ENCODE peak calls at places on chromosome 13, in seven cellular contexts. T, Y, O, E, H, S and N are unnamed samples.

GRCh38 chr13:97976551-97977375 is 23.3 kb downstream of the IPO5 start:
- DNase-seq in Y (no peak), H (peak), T (peak), S (no peak), E (peak), O (peak), N (peak)

GRCh38 chr13:98796798-98797197 is 44.3 kb upstream of the SLC15A1 start:
- DNase-seq in Y (no peak), H (peak), E (no peak), T (no peak), O (no peak), S (no peak), N (no peak)

GRCh38 chr13:51959773-51960172 is 51.5 kb downstream of the ATP7B start:
- DNase-seq in E (peak), Y (no peak), O (no peak), H (no peak), S (no peak), T (peak), N (peak)

GRCh38 chr13:113841355-113841653 is 22.6 kb downstream of the GAS6 start:
- DNase-seq in O (no peak), H (no peak), E (no peak), T (no peak), Y (no peak), S (no peak), N (no peak)

GRCh38 chr13:95100525-95101121 is 200.6 kb downstream of the ABCC4 start:
- DNase-seq in E (no peak), T (no peak), H (no peak), S (peak), Y (peak), O (peak), N (no peak)

GRCh38 chr13:74168263-74168675 is 34.1 kb upstream of the KLF12 start:
- DNase-seq in H (no peak), O (no peak), Y (no peak), E (no peak), T (no peak), S (no peak), N (peak)

GRCh38 chr13:98960331-98961203 is 17.3 kb downstream of the DOCK9 start:
- DNase-seq in H (no peak), S (no peak), E (no peak), O (no peak), T (no peak), Y (no peak), N (no peak)

GRCh38 chr13:24923305-24923640 is 159.3 kb downstream of the RNF17 start:
- DNase-seq in O (peak), H (peak), Y (no peak), S (peak), E (no peak), T (peak), N (peak)

GRCh38 chr13:64078480-64078936 is 2662.9 kb upstream of the PCDH20 start:
- DNase-seq in T (no peak), O (no peak), E (no peak), S (no peak), H (peak), Y (no peak), N (no peak)

GRCh38 chr13:25037057-25037813 is 58.7 kb upstream of the PABPC3 start:
- DNase-seq in E (peak), O (peak), S (peak), Y (peak), H (peak), T (peak), N (peak)

GRCh38 chr13:111323549-111323948 is 3.1 kb downstream of the TEX29 start:
- DNase-seq in T (no peak), H (no peak), O (no peak), E (no peak), Y (no peak), S (no peak), N (no peak)

GRCh38 chr13:113298001-113298945 is 1.2 kb downstream of the LAMP1 start:
- DNase-seq in H (no peak), E (no peak), O (peak), S (peak), T (no peak), Y (no peak), N (no peak)

GRCh38 chr13:103516009-103516795 is 450.0 kb upstream of the SLC10A2 start:
- DNase-seq in T (no peak), H (no peak), Y (peak), O (no peak), E (peak), S (no peak), N (no peak)

GRCh38 chr13:24233351-24233901 is 72.9 kb downstream of the SPATA13 start:
- DNase-seq in O (peak), Y (peak), S (no peak), E (peak), H (no peak), T (no peak), N (peak)

GRCh38 chr13:96460571-96460970 is 370.7 kb downstream of the HS6ST3 start:
- DNase-seq in T (no peak), O (no peak), E (no peak), Y (no peak), S (peak), H (peak), N (peak)

GRCh38 chr13:74132768-74133656 is 1.2 kb downstream of the KLF12 start:
- DNase-seq in Y (peak), H (peak), S (no peak), O (peak), E (peak), T (peak), N (peak)

GRCh38 chr13:113777311-113778260 is 18.6 kb downstream of the TMEM255B start:
- DNase-seq in T (no peak), O (peak), H (no peak), Y (peak), E (peak), S (no peak), N (peak)

GRCh38 chr13:39810091-39810877 is 154.8 kb downstream of the COG6 start:
- DNase-seq in E (no peak), H (no peak), Y (no peak), S (peak), O (no peak), T (no peak), N (no peak)

GRCh38 chr13:29817604-29818378 is 32.6 kb downstream of the UBL3 start:
- DNase-seq in Y (no peak), T (peak), S (no peak), O (peak), H (peak), E (no peak), N (no peak)

GRCh38 chr13:112229445-112229844 is 146.7 kb upstream of the SPACA7 start:
- DNase-seq in S (no peak), O (no peak), H (no peak), T (no peak), Y (no peak), E (no peak), N (no peak)

GRCh38 chr13:18944501-18945068 is 237.0 kb downstream of the TUBA3C start:
- DNase-seq in S (no peak), O (no peak), H (no peak), Y (no peak), T (no peak), E (no peak), N (no peak)

GRCh38 chr13:72959643-72960042 is 99.2 kb upstream of the KLF5 start:
- DNase-seq in Y (no peak), E (no peak), T (no peak), H (no peak), S (peak), O (peak), N (no peak)

GRCh38 chr13:113947321-113948033 is 26.4 kb downstream of the C13orf46 start:
- DNase-seq in T (no peak), Y (peak), H (no peak), S (peak), E (peak), O (peak), N (peak)

GRCh38 chr13:110137677-110138008 is 169.3 kb downstream of the COL4A1 start:
- DNase-seq in T (peak), Y (peak), O (peak), S (peak), E (no peak), H (peak), N (peak)

GRCh38 chr13:40371531-40372125 is 294.8 kb downstream of the FOXO1 start:
- DNase-seq in T (no peak), Y (no peak), E (no peak), O (no peak), H (no peak), S (no peak), N (no peak)

GRCh38 chr13:24503376-24503690 is 9.2 kb downstream of the PARP4 start:
- DNase-seq in T (no peak), E (no peak), S (no peak), Y (no peak), H (no peak), O (no peak), N (no peak)

GRCh38 chr13:102643656-102644055 is 46.9 kb downstream of the TPP2 start:
- DNase-seq in O (no peak), E (no peak), S (no peak), Y (no peak), H (no peak), T (no peak), N (no peak)

GRCh38 chr13:41457589-41458186 is 338 bp downstream of the RGCC start:
- DNase-seq in T (peak), S (no peak), E (peak), H (peak), O (peak), Y (no peak), N (peak)

GRCh38 chr13:59086147-59086546 is 1077.6 kb downstream of the DIAPH3 start:
- DNase-seq in T (no peak), S (peak), Y (no peak), H (no peak), E (no peak), O (no peak), N (no peak)

GRCh38 chr13:59674616-59675015 is 489.1 kb downstream of the DIAPH3 start:
- DNase-seq in E (no peak), H (no peak), O (no peak), Y (no peak), T (no peak), S (no peak), N (no peak)

GRCh38 chr13:80342541-80343371 is 1.8 kb upstream of the SPRY2 start:
- DNase-seq in Y (peak), T (peak), O (peak), E (peak), H (peak), S (peak), N (peak)
- H3K4me3 ChIP-seq in Y (peak), T (no peak), O (peak), E (peak), H (peak), S (peak), N (peak)

GRCh38 chr13:66656050-66656449 is 574.1 kb downstream of the PCDH9 start:
- DNase-seq in O (no peak), E (peak), Y (peak), H (no peak), S (no peak), T (peak), N (no peak)

GRCh38 chr13:66660013-66660804 is 569.9 kb downstream of the PCDH9 start:
- DNase-seq in E (no peak), Y (no peak), S (peak), T (peak), H (no peak), O (peak), N (peak)

GRCh38 chr13:66659291-66660012 is 570.7 kb downstream of the PCDH9 start:
- DNase-seq in H (no peak), T (peak), O (no peak), E (no peak), Y (no peak), S (no peak), N (no peak)

GRCh38 chr13:66661336-66661735 is 568.8 kb downstream of the PCDH9 start:
- DNase-seq in O (no peak), S (no peak), Y (no peak), E (no peak), H (no peak), T (no peak), N (no peak)

DNA sequence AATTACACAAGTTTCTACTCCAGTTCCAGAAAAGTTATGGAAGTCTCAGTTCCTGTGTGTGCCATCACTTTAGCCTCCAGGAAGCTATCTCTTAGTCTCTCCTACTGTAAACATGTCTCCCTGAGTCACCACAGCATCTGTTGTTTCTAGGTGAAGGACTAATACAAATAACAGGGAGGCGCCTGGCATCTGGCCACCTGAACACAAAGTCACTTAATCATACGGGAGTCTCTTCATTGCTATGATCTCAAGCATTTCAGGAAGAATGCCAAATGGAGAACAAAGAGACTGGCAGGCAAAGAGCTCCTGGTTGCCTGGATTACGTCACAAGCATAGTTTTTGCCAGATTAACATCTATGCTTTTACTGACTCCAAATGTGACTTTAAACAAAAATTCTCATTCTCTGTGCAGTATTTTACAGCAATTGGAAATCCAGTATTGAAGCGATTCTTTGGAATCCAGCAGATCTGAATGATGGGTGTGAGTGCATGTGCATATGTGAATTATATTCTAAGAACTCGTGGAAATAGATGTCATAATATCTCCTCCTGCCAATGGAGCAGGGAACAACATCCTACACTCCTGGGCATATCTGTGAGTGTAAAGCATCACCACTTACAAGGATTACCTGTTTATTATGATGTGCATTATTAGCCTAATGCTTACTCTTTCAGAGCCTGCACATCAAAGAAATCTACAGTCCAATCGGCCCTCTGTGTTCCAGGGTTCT is 572.8 kb downstream of the PCDH9 start:
- DNase-seq in T (no peak), O (peak), H (peak), Y (peak), E (peak), S (peak), N (peak)
- H2AFZ ChIP-seq in T (peak), O (no peak), H (peak), Y (peak), E (peak), S (peak), N (peak)

GRCh38 chr13:78121001-78121400 is 202.4 kb upstream of the EDNRB start:
- DNase-seq in E (peak), T (no peak), S (peak), H (no peak), Y (no peak), O (no peak), N (no peak)

GRCh38 chr13:78121459-78122348 is 203.1 kb upstream of the EDNRB start:
- DNase-seq in H (peak), S (peak), Y (peak), E (peak), O (peak), T (peak), N (peak)
- TF ChIP-seq EZH2phosphoT487 in H (no peak), S (no peak), Y (no peak), E (no peak), O (no peak), T (no peak), N (no peak)

GRCh38 chr13:44305845-44306244 is 67.8 kb upstream of the SERP2 start:
- DNase-seq in S (peak), O (peak), Y (peak), E (peak), H (no peak), T (no peak), N (no peak)
- H3K4me3 ChIP-seq in S (peak), O (no peak), Y (peak), E (peak), H (no peak), T (no peak), N (no peak)

GRCh38 chr13:68254151-68254550 is 1024.0 kb upstream of the PCDH9 start:
- DNase-seq in H (no peak), E (no peak), T (no peak), O (no peak), Y (no peak), S (no peak), N (no peak)

GRCh38 chr13:68261105-68261504 is 1031.0 kb upstream of the PCDH9 start:
- DNase-seq in O (no peak), T (no peak), Y (peak), H (no peak), E (peak), S (no peak), N (no peak)

DNA sequence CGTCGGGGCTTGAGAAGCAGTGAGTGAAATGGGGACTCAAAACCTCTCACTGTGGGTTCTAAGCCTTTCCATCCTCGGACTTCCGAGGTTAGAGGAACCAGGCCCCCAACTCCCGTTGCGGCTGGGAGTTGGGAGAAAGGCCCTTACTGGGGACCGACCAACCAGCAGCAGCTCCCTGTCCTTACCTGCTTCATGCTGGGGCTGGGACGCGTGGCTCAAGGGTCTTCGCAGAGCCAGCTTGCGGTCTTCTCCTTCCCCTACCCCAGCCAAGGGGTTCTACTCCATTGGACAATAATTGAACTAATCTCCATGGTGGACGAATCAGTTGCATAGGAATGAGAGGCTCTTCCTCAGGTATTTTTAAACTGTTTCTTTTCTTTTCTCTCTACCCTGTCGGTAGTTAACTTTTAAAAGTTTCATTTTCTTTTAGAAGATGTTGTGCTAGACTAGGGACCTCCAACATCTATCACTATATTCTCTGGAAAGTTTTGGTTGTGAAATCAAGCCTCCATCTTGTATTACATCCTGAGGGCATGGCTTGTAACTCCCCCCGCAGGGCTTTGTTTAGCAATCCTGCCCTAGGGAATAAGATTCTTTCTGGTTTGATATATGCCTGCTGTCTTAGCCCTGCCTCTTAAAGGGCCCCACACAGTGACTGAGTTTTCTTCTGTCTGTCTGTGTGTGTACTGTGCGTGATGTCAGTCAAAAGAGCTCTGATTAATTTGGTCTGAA is 1027.1 kb upstream of the PCDH9 start:
- DNase-seq in S (no peak), Y (no peak), H (no peak), E (peak), T (no peak), O (no peak), N (no peak)
- H2AFZ ChIP-seq in S (no peak), Y (peak), H (no peak), E (peak), T (no peak), O (no peak), N (no peak)

GRCh38 chr13:27959976-27960361 is 9.1 kb downstream of the CDX2 start:
- DNase-seq in Y (no peak), S (no peak), H (no peak), T (no peak), E (no peak), O (no peak), N (no peak)

GRCh38 chr13:27961227-27962085 is 7.7 kb downstream of the CDX2 start:
- DNase-seq in Y (no peak), E (peak), S (no peak), H (peak), O (no peak), T (no peak), N (peak)

GRCh38 chr13:27958928-27959539 is 10.1 kb downstream of the CDX2 start:
- DNase-seq in Y (no peak), E (no peak), O (no peak), T (no peak), H (no peak), S (no peak), N (no peak)

GRCh38 chr13:27962128-27962841 is 6.8 kb downstream of the CDX2 start:
- DNase-seq in Y (peak), E (peak), T (no peak), O (no peak), H (peak), S (no peak), N (peak)

GRCh38 chr13:27960362-27961226 is 8.5 kb downstream of the CDX2 start:
- DNase-seq in Y (peak), T (no peak), S (peak), H (peak), O (peak), E (peak), N (peak)
- TF ChIP-seq EZH2phosphoT487 in Y (peak), T (no peak), S (no peak), H (no peak), O (peak), E (peak), N (no peak)